ENCODE peak calls at places on chromosome 16, in four cellular contexts. O is aorta; C is activated T-cell treated with anti-CD3 and anti-CD28 coated beads, Interleukin-2, amount 50 U/mL, for 4 hours; A is RWPE2. L is an unnamed sample.
A peak's percentile ranks its signal among the peaks of the same experiment; 100 is the strongest.

GRCh38 chr16:12323007-12323699 is 346.6 kb downstream of the SNX29 start:
- ATAC-seq in A (no peak), O (no peak), C (peak; percentile 84), L (no peak)

GRCh38 chr16:30921748-30922419 is 1.5 kb upstream of the FBXL19 start:
- ATAC-seq in C (no peak), O (peak; percentile 68), A (peak; percentile 31), L (peak; percentile 54)

GRCh38 chr16:50642349-50642748 is 38.8 kb downstream of the SNX20 start:
- ATAC-seq in C (peak; percentile 40), A (no peak), O (no peak), L (no peak)

GRCh38 chr16:81190667-81191066 is 47.8 kb upstream of the BCO1 start:
- ATAC-seq in C (no peak), O (no peak), A (peak; percentile 83), L (peak; percentile 38)

GRCh38 chr16:84725481-84726078 is 25.8 kb downstream of the USP10 start:
- ATAC-seq in A (peak; percentile 28), O (peak; percentile 40), C (no peak), L (peak; percentile 23)

GRCh38 chr16:56888806-56889205 is 23.8 kb downstream of the SLC12A3 start:
- ATAC-seq in C (no peak), O (no peak), A (no peak), L (no peak)

GRCh38 chr16:68596266-68596665 is 48.8 kb upstream of the CDH3 start:
- ATAC-seq in A (no peak), O (no peak), C (no peak), L (no peak)

GRCh38 chr16:71853413-71853812 is 7.6 kb downstream of the ATXN1L start:
- ATAC-seq in O (no peak), A (no peak), C (no peak), L (no peak)

GRCh38 chr16:17467923-17468540 is 2.7 kb downstream of the XYLT1 start:
- ATAC-seq in O (peak; percentile 67), A (no peak), C (no peak), L (peak; percentile 74)

GRCh38 chr16:89431158-89431584 is 59.2 kb downstream of the ANKRD11 start:
- ATAC-seq in A (peak; percentile 30), C (no peak), O (no peak), L (no peak)

GRCh38 chr16:46746821-46747776 is 1.0 kb downstream of the MYLK3 start:
- ATAC-seq in C (no peak), O (no peak), A (no peak), L (no peak)

GRCh38 chr16:13269905-13270528 is 368.6 kb downstream of the SHISA9 start:
- ATAC-seq in O (no peak), A (no peak), C (no peak), L (no peak)

GRCh38 chr16:88885693-88886253 is 19.3 kb upstream of the PABPN1L start:
- ATAC-seq in C (no peak), A (no peak), O (no peak), L (no peak)

GRCh38 chr16:56961851-56962281 is at the start of gene CETP:
- ATAC-seq in O (no peak), A (no peak), C (no peak), L (no peak)

GRCh38 chr16:10847166-10847565 is 28.6 kb upstream of the TVP23A start:
- ATAC-seq in C (no peak), A (no peak), O (no peak), L (no peak)

GRCh38 chr16:14199624-14200023 is 128.5 kb downstream of the MRTFB start:
- ATAC-seq in O (no peak), A (no peak), C (no peak), L (no peak)

GRCh38 chr16:50037791-50038190 is 12.8 kb downstream of the CNEP1R1 start:
- ATAC-seq in O (no peak), C (no peak), A (no peak), L (no peak)

GRCh38 chr16:52114414-52114813 is 432.5 kb downstream of the TOX3 start:
- ATAC-seq in C (no peak), O (no peak), A (peak; percentile 45), L (no peak)

GRCh38 chr16:85718682-85719081 is 29.9 kb upstream of the GINS2 start:
- ATAC-seq in A (no peak), O (no peak), C (no peak), L (no peak)

GRCh38 chr16:24800586-24800985 is 45.2 kb upstream of the SLC5A11 start:
- ATAC-seq in O (no peak), C (no peak), A (peak; percentile 70), L (peak; percentile 64)

GRCh38 chr16:89004209-89004831 is 27.3 kb upstream of the CBFA2T3 start:
- ATAC-seq in O (peak; percentile 50), A (no peak), C (no peak), L (peak; percentile 47)

GRCh38 chr16:64409762-64410161 is 712.1 kb downstream of the CDH11 start:
- ATAC-seq in C (no peak), A (no peak), O (peak; percentile 58), L (no peak)

GRCh38 chr16:23607740-23608139 is 11.6 kb upstream of the NDUFAB1 start:
- ATAC-seq in C (no peak), O (no peak), A (no peak), L (no peak)

GRCh38 chr16:46730801-46731690 is 17.1 kb downstream of the MYLK3 start:
- ATAC-seq in O (no peak), A (no peak), C (no peak), L (no peak)

GRCh38 chr16:49704586-49705155 is 151.2 kb downstream of the ZNF423 start:
- ATAC-seq in C (no peak), O (no peak), A (no peak), L (no peak)

GRCh38 chr16:81797443-81797842 is 18.4 kb downstream of the PLCG2 start:
- ATAC-seq in O (no peak), C (no peak), A (no peak), L (no peak)

GRCh38 chr16:66901626-66902025 is 17.1 kb downstream of the CDH16 start:
- ATAC-seq in A (no peak), O (no peak), C (no peak), L (no peak)

GRCh38 chr16:22888791-22889190 is 74.8 kb downstream of the HS3ST2 start:
- ATAC-seq in C (no peak), O (no peak), A (no peak), L (no peak)

GRCh38 chr16:25606069-25606468 is 85.7 kb upstream of the HS3ST4 start:
- ATAC-seq in O (no peak), C (no peak), A (no peak), L (no peak)

GRCh38 chr16:20903116-20903888 is 2.7 kb downstream of the LYRM1 start:
- ATAC-seq in A (no peak), C (no peak), O (no peak), L (no peak)

GRCh38 chr16:89974860-89975259 is 26.3 kb downstream of the DEF8 start:
- ATAC-seq in O (no peak), C (no peak), A (no peak), L (no peak)

L was measured in SK-N-SH treated with all-trans-retinoic acid at 6 μM for 48 hours.